ENCODE peak calls at places on chromosomes 5 and 9, in ten cellular contexts. H, U, Q, T, X, V, K, L, I and P are unnamed samples.
A peak's percentile ranks its signal among the peaks of the same experiment; 100 is the strongest.

GRCh38 chr9:4371108-4371507 is 71.2 kb upstream of the GLIS3 start:
- DNase-seq in X (no peak), K (peak; percentile 98), I (no peak), H (no peak), U (no peak), L (no peak), V (no peak), Q (no peak), T (no peak), P (peak; percentile 93)

GRCh38 chr5:61687371-61687770 is 355.3 kb downstream of the ZSWIM6 start:
- DNase-seq in L (no peak), V (no peak), Q (no peak), X (no peak), H (no peak), T (no peak), K (no peak), U (no peak), I (no peak), P (peak; percentile 23)

GRCh38 chr5:158947831-158948230 is 151.9 kb downstream of the EBF1 start:
- DNase-seq in H (no peak), V (no peak), K (peak; percentile 22), L (no peak), Q (no peak), X (no peak), T (no peak), U (no peak), I (no peak), P (no peak)

GRCh38 chr5:172437445-172438303 is 16.7 kb downstream of the SH3PXD2B start:
- DNase-seq in H (peak; percentile 51), L (no peak), T (no peak), V (no peak), U (peak; percentile 86), X (peak; percentile 42), Q (peak; percentile 60), I (peak; percentile 78), K (peak; percentile 96), P (peak; percentile 82)

GRCh38 chr5:56588636-56589485 is 226.5 kb upstream of the MAP3K1 start:
- DNase-seq in X (no peak), K (no peak), V (peak; percentile 75), T (peak; percentile 59), H (no peak), L (peak; percentile 41), Q (no peak), U (no peak), I (peak; percentile 29), P (no peak)

GRCh38 chr9:98453589-98454311 is 198.3 kb upstream of the TBC1D2 start:
- DNase-seq in H (no peak), X (no peak), Q (no peak), K (peak; percentile 33), U (no peak), T (no peak), I (peak; percentile 42), L (no peak), V (no peak), P (no peak)

GRCh38 chr9:137227057-137227852 is at the start of gene RNF224:
- DNase-seq in H (peak; percentile 75), X (peak; percentile 33), U (peak; percentile 42), Q (peak; percentile 48), K (peak; percentile 63), V (peak; percentile 75), T (peak; percentile 90), L (peak; percentile 76), I (peak; percentile 92), P (no peak)

GRCh38 chr9:124309665-124310064 is 51.9 kb downstream of the NEK6 start:
- DNase-seq in L (no peak), I (peak; percentile 75), V (no peak), U (no peak), H (no peak), Q (no peak), K (peak; percentile 97), T (peak; percentile 71), X (no peak), P (peak; percentile 80)

GRCh38 chr5:74434124-74434899 is 206.2 kb downstream of the ENC1 start:
- DNase-seq in H (no peak), L (no peak), V (no peak), Q (no peak), K (peak; percentile 5), U (no peak), I (no peak), X (no peak), T (no peak), P (no peak)

GRCh38 chr9:90964101-90965020 is 162.7 kb downstream of the SYK start:
- DNase-seq in T (peak; percentile 49), V (no peak), I (peak; percentile 65), Q (no peak), U (no peak), K (no peak), X (no peak), H (no peak), L (no peak), P (no peak)

GRCh38 chr9:129182122-129182521 is 4.1 kb upstream of the IER5L start:
- DNase-seq in Q (no peak), V (no peak), U (no peak), K (no peak), L (no peak), H (no peak), T (no peak), X (no peak), I (no peak), P (no peak)

GRCh38 chr9:18451409-18451808 is 22.5 kb upstream of the ADAMTSL1 start:
- DNase-seq in U (no peak), V (no peak), L (no peak), T (no peak), H (no peak), X (no peak), Q (no peak), I (no peak), K (peak; percentile 71), P (no peak)

GRCh38 chr5:39119404-39120051 is 45.3 kb upstream of the RICTOR start:
- DNase-seq in U (no peak), X (no peak), V (no peak), L (no peak), Q (no peak), I (no peak), T (no peak), H (no peak), K (no peak), P (no peak)

GRCh38 chr5:135398160-135398854 is 724 bp downstream of the MACROH2A1 start:
- DNase-seq in U (no peak), K (no peak), Q (no peak), X (no peak), T (peak; percentile 58), I (peak; percentile 89), H (peak; percentile 48), V (peak; percentile 15), L (peak; percentile 22), P (peak; percentile 15)

GRCh38 chr5:151950681-151951080 is 26.0 kb upstream of the GLRA1 start:
- DNase-seq in U (no peak), X (no peak), H (no peak), I (peak; percentile 24), L (no peak), T (no peak), Q (no peak), V (no peak), K (no peak), P (no peak)

GRCh38 chr5:108321341-108321740 is 60.6 kb downstream of the FBXL17 start:
- DNase-seq in V (no peak), K (no peak), L (no peak), X (no peak), U (no peak), Q (no peak), T (no peak), H (no peak), I (no peak), P (no peak)

GRCh38 chr9:124818431-124819281 is 34.6 kb upstream of the WDR38 start:
- DNase-seq in U (no peak), T (peak; percentile 74), V (no peak), I (no peak), K (peak; percentile 35), L (no peak), X (no peak), Q (no peak), H (peak; percentile 39), P (peak; percentile 89)

GRCh38 chr5:17817946-17818345 is 183.7 kb downstream of the TAF11L14 start:
- DNase-seq in T (no peak), X (no peak), V (no peak), U (no peak), I (no peak), Q (no peak), L (no peak), H (no peak), K (no peak), P (no peak)